ENCODE peak calls at places on chromosomes 6 and 20, in ten cellular contexts. K is GM23338, F is stomach, C is heart right ventricle, P is heart left ventricle, X is thoracic aorta, M is cardiac muscle cell, A is WERI-Rb-1, E is BJ, G is esophagus squamous epithelium. U is an unnamed sample. For H3K36me3 and H3K27me3, the result is how much of the 10 kb centered on the place peaks cover.

GRCh38 chr6:106564476-106564875 is 64.8 kb downstream of the RTN4IP1 start:
- DNase-seq in K (peak), F (no peak), C (no peak), P (no peak), X (no peak), M (no peak), A (no peak), E (no peak), G (no peak), U (no peak)

GRCh38 chr20:48076772-48077171 is 291.5 kb upstream of the SULF2 start:
- DNase-seq in K (no peak), F (no peak), C (no peak), P (no peak), X (no peak), M (no peak), A (no peak), E (no peak), G (no peak), U (no peak)

GRCh38 chr6:87330961-87331360 is 1.9 kb upstream of the GJB7 start:
- DNase-seq in K (no peak), F (no peak), C (no peak), P (no peak), X (no peak), M (no peak), A (no peak), E (no peak), G (no peak), U (no peak)

GRCh38 chr6:41494212-41495115 is 51.7 kb upstream of the FOXP4 start:
- DNase-seq in K (peak), F (no peak), C (no peak), P (no peak), X (no peak), M (peak), A (peak), E (no peak), G (no peak), U (no peak)

GRCh38 chr6:3592371-3592941 is 135.6 kb upstream of the SLC22A23 start:
- DNase-seq in K (no peak), F (no peak), C (no peak), P (no peak), X (no peak), M (peak), A (no peak), E (peak), G (no peak), U (peak)

GRCh38 chr6:163820745-163821456 is 406.4 kb downstream of the QKI start:
- DNase-seq in K (no peak), F (no peak), C (no peak), P (peak), X (no peak), M (no peak), A (no peak), E (no peak), G (no peak), U (no peak)

GRCh38 chr6:34806738-34807453 is 15.0 kb downstream of the BLTP3A start:
- DNase-seq in K (no peak), F (no peak), C (no peak), P (no peak), X (no peak), M (peak), A (no peak), E (no peak), G (no peak), U (peak)

GRCh38 chr6:49551126-49551865 is 828 bp downstream of the C6orf141 start:
- DNase-seq in K (peak), F (no peak), C (no peak), P (no peak), X (no peak), M (no peak), A (peak), E (no peak), G (no peak), U (no peak)

GRCh38 chr20:20204326-20204725 is 152.0 kb downstream of the CFAP61 start:
- DNase-seq in K (no peak), F (no peak), C (no peak), P (no peak), X (no peak), M (no peak), A (no peak), E (no peak), G (no peak), U (no peak)

DNA sequence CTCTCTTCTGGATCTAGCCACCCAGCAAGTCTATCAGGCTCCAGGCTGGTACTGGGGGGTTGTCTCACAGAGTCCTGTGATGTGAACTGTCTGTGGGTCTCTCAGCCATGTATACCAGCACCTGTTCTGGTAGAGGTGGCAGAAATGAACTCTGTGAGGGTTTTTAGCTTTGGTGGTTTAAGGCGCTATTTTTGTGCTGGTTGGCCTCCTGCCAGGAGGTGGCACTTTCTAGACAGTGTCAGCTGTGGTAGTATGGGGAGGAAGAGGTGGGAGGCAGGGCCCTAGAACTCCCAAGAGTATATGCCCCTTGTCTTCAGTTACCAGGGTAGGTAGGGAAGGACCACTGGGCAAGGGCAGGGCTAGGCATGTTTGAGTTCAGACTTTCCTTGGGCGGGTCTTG is 75.8 kb downstream of the SNAP91 start:
- DNase-seq in K (peak), F (no peak), C (no peak), P (no peak), X (no peak), M (no peak), A (no peak), E (no peak), G (no peak), U (no peak)
- TF ChIP-seq CTCF in K (peak), F (no peak), C (no peak), P (no peak), X (no peak), M (no peak), A (no peak), E (no peak), G (no peak), U (no peak)

GRCh38 chr6:159788276-159788675 is 1.1 kb downstream of the TCP1 start:
- DNase-seq in K (no peak), F (no peak), C (no peak), P (no peak), X (no peak), M (no peak), A (no peak), E (no peak), G (no peak), U (no peak)
- H3K36me3 ChIP-seq in K (half or more), F (half or more), C (under half), P (under half), X (under half), M (under half), A (half or more), E (under half), G (under half), U (under half)

GRCh38 chr20:36298061-36298460 is 8.1 kb upstream of the DLGAP4 start:
- DNase-seq in K (no peak), F (no peak), C (no peak), P (no peak), X (no peak), M (no peak), A (peak), E (no peak), G (no peak), U (no peak)

GRCh38 chr20:36298795-36299339 is 7.3 kb upstream of the DLGAP4 start:
- DNase-seq in K (no peak), F (no peak), C (no peak), P (no peak), X (no peak), M (no peak), A (no peak), E (no peak), G (no peak), U (no peak)

GRCh38 chr20:36297656-36298055 is 8.5 kb upstream of the DLGAP4 start:
- DNase-seq in K (no peak), F (no peak), C (no peak), P (no peak), X (no peak), M (no peak), A (no peak), E (no peak), G (no peak), U (no peak)

GRCh38 chr20:36301359-36302119 is 4.6 kb upstream of the DLGAP4 start:
- DNase-seq in K (no peak), F (no peak), C (no peak), P (no peak), X (no peak), M (no peak), A (no peak), E (no peak), G (no peak), U (no peak)

DNA sequence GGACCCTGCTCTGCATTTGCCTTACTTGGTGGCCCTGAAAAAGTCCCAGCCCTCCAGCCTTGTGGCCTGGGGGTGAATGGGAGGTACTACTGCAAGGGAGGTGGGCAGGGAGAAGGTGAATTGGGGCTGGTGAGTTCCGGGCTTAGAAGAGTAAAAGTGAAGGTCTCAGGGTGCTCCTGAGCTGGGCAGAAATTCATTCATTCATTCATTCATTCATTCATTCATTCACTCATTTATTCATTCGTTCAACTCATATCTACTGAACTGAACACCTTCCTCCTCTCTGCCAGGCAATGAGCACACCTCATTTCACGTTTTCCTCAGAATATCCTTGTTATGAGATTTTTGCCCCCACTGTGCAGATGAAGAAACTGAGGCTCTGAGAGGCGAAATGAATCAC is 6.7 kb upstream of the DLGAP4 start:
- DNase-seq in K (no peak), F (no peak), C (no peak), P (no peak), X (no peak), M (no peak), A (no peak), E (no peak), G (no peak), U (no peak)
- H3K27me3 ChIP-seq in K (under half), F (half or more), C (half or more), P (half or more), X (under half), M (under half), A (under half), E (under half), G (under half), U (under half)

GRCh38 chr6:46964716-46965519 is 43.2 kb upstream of the ADGRF5 start:
- DNase-seq in K (no peak), F (no peak), C (no peak), P (no peak), X (no peak), M (peak), A (no peak), E (no peak), G (no peak), U (peak)
- TF ChIP-seq CTCF in K (no peak), F (no peak), C (no peak), P (no peak), X (no peak), M (no peak), A (no peak), E (no peak), G (no peak), U (no peak)

DNA sequence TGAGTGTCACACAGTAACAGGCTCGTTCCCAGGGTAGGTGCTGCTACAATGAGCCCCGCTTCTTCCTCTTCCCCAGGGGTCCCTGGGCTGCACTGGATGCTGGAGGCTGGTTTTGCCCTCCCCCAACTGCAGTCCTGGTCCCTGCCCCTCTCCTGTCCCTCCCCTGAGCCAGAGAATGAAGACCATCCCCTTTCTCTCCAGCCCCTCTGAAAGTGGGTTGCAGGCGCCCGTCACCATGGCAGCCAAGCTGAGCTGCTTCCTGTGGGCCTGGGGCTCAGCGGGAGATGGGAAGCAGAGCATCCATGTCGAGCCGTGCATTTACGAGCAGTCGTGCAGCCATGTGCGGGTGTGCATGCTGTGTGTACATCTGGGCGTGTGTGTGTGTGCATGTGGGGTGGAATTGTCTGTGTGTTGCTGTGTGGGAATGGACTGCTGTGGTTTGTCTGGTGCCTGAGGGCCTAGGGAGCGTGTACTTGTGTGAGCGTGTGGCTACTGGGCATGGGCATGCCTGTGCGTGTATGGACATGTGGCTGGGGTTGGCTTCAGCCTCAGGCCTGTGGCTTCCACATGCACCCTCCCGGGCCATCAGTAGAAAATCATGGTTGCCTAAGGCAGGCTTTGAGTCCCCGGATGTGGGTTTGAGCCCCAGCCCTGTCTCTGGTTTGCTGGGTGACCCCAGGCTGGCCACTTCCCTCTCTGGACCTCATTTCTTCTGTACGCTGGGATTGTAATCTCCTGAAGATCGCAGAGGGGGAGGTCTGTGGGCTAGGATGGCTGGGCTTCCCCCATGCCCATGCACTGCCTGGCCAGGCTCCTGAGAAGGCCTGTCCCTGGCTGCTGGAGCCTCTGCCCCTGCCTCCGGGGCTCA is 48.8 kb downstream of the SRC start:
- DNase-seq in K (no peak), F (no peak), C (no peak), P (no peak), X (no peak), M (no peak), A (peak), E (no peak), G (no peak), U (no peak)
- H3K36me3 ChIP-seq in K (under half), F (half or more), C (under half), P (under half), X (under half), M (under half), A (half or more), E (half or more), G (under half), U (under half)

GRCh38 chr20:3072530-3073250 is 1.3 kb downstream of the OXT start:
- DNase-seq in K (no peak), F (no peak), C (no peak), P (no peak), X (no peak), M (no peak), A (no peak), E (no peak), G (no peak), U (no peak)
- H3K27me3 ChIP-seq in K (under half), F (under half), C (under half), P (under half), X (under half), M (half or more), A (under half), E (under half), G (under half), U (under half)

GRCh38 chr6:69233195-69233524 is 563.6 kb downstream of the LMBRD1 start:
- DNase-seq in K (peak), F (no peak), C (no peak), P (no peak), X (no peak), M (no peak), A (no peak), E (no peak), G (no peak), U (no peak)

GRCh38 chr6:69231983-69232382 is 564.8 kb downstream of the LMBRD1 start:
- DNase-seq in K (no peak), F (no peak), C (no peak), P (no peak), X (no peak), M (no peak), A (peak), E (no peak), G (no peak), U (no peak)

DNA sequence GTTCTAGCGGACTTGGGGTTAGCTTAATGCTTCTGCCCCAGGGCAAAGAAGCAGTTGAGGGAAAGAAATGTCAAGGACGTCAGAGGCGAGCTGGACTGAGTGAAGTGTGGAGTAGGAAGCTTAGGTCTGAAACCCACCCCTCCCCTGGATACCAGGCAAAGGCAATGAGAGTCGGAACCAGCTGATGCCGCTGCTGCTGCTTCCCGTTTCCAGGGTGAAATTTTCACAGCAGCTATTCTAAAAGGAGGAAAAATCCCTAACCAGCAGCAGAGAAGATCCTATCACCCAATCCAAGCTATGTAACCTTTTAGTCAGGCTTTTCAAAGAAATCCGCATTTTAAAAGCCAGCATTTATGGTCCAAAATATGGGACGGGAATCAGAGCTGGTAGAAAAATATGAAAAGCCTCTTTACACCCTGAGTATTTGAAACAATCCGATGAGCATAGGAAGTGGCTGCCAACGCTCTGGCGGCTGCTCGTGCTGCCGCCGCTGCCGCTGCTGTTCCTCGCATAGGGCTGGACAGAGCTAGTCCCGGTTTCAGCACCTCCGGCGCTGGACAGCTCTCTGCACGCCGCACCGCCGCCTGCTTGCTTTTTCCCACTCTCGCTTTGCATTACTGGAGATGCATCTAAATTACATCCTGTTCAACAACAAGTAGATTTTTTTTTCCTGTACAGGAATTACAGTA is 564.2 kb downstream of the LMBRD1 start:
- DNase-seq in K (peak), F (peak), C (peak), P (peak), X (peak), M (peak), A (peak), E (no peak), G (no peak), U (peak)
- TF ChIP-seq CTCF in K (no peak), F (no peak), C (no peak), P (peak), X (no peak), M (no peak), A (no peak), E (peak), G (no peak), U (peak)

GRCh38 chr6:161091972-161092701 is 100.6 kb downstream of the MAP3K4 start:
- DNase-seq in K (no peak), F (no peak), C (no peak), P (no peak), X (no peak), M (no peak), A (no peak), E (peak), G (no peak), U (no peak)
- H3K36me3 ChIP-seq in K (under half), F (half or more), C (half or more), P (under half), X (under half), M (half or more), A (half or more), E (under half), G (under half), U (under half)

U was measured in brain microvascular endothelial cell.